ENCODE peak calls at places on chromosome 14, in eight cellular contexts. One of them, this sample, is unnamed.

GRCh38 chr14:51458563-51458955 is 193.2 kb upstream of the FRMD6 start:
- DNase-seq in Panc1: peak; percentile 30
- DNase-seq in fibroblast of lung: peak; percentile 74
- DNase-seq in A549: no peak
- DNase-seq in SJSA1: no peak
- DNase-seq in suprapubic skin: no peak
- DNase-seq in HepG2: no peak
- DNase-seq in upper lobe of right lung: no peak
- DNase-seq in this sample: no peak

GRCh38 chr14:105528859-105529505 is 2.6 kb downstream of the TMEM121 start:
- DNase-seq in Panc1: no peak
- DNase-seq in fibroblast of lung: no peak
- DNase-seq in A549: no peak
- DNase-seq in SJSA1: no peak
- DNase-seq in suprapubic skin: no peak
- DNase-seq in HepG2: no peak
- DNase-seq in upper lobe of right lung: peak; percentile 66
- DNase-seq in this sample: no peak

GRCh38 chr14:39102969-39103957 is at the start of gene SEC23A:
- DNase-seq in Panc1: no peak
- DNase-seq in fibroblast of lung: peak; percentile 88
- DNase-seq in A549: peak; percentile 75
- DNase-seq in SJSA1: peak; percentile 87
- DNase-seq in suprapubic skin: peak; percentile 97
- DNase-seq in HepG2: peak; percentile 99
- DNase-seq in upper lobe of right lung: peak; percentile 96
- DNase-seq in this sample: peak; percentile 85

GRCh38 chr14:54627325-54627717 is 60.4 kb downstream of the SAMD4A start:
- DNase-seq in Panc1: no peak
- DNase-seq in fibroblast of lung: no peak
- DNase-seq in A549: no peak
- DNase-seq in SJSA1: no peak
- DNase-seq in suprapubic skin: no peak
- DNase-seq in HepG2: no peak
- DNase-seq in upper lobe of right lung: no peak
- DNase-seq in this sample: no peak

GRCh38 chr14:105195533-105196227 is 14.6 kb upstream of the NUDT14 start:
- DNase-seq in Panc1: no peak
- DNase-seq in fibroblast of lung: no peak
- DNase-seq in A549: no peak
- DNase-seq in SJSA1: no peak
- DNase-seq in suprapubic skin: no peak
- DNase-seq in HepG2: no peak
- DNase-seq in upper lobe of right lung: no peak
- DNase-seq in this sample: no peak

GRCh38 chr14:23120405-23121251 is 1.6 kb upstream of the CEBPE start:
- DNase-seq in Panc1: peak; percentile 72
- DNase-seq in fibroblast of lung: peak; percentile 85
- DNase-seq in A549: peak; percentile 92
- DNase-seq in SJSA1: peak; percentile 85
- DNase-seq in suprapubic skin: peak; percentile 96
- DNase-seq in HepG2: peak; percentile 93
- DNase-seq in upper lobe of right lung: peak; percentile 93
- DNase-seq in this sample: peak; percentile 88

GRCh38 chr14:54564799-54565235 is 2.1 kb upstream of the SAMD4A start:
- DNase-seq in Panc1: no peak
- DNase-seq in fibroblast of lung: peak; percentile 84
- DNase-seq in A549: no peak
- DNase-seq in SJSA1: no peak
- DNase-seq in suprapubic skin: no peak
- DNase-seq in HepG2: peak; percentile 13
- DNase-seq in upper lobe of right lung: no peak
- DNase-seq in this sample: peak; percentile 22

GRCh38 chr14:49727171-49727570 is 34.3 kb downstream of the KLHDC1 start:
- DNase-seq in Panc1: no peak
- DNase-seq in fibroblast of lung: no peak
- DNase-seq in A549: no peak
- DNase-seq in SJSA1: no peak
- DNase-seq in suprapubic skin: no peak
- DNase-seq in HepG2: peak; percentile 3
- DNase-seq in upper lobe of right lung: no peak
- DNase-seq in this sample: no peak

GRCh38 chr14:24634158-24634557 is at the start of gene GZMB:
- DNase-seq in Panc1: no peak
- DNase-seq in fibroblast of lung: no peak
- DNase-seq in A549: no peak
- DNase-seq in SJSA1: no peak
- DNase-seq in suprapubic skin: no peak
- DNase-seq in HepG2: no peak
- DNase-seq in upper lobe of right lung: no peak
- DNase-seq in this sample: no peak

GRCh38 chr14:97196336-97196735 is 399.2 kb downstream of the VRK1 start:
- DNase-seq in Panc1: no peak
- DNase-seq in fibroblast of lung: no peak
- DNase-seq in A549: no peak
- DNase-seq in SJSA1: no peak
- DNase-seq in suprapubic skin: no peak
- DNase-seq in HepG2: no peak
- DNase-seq in upper lobe of right lung: no peak
- DNase-seq in this sample: no peak

DNA sequence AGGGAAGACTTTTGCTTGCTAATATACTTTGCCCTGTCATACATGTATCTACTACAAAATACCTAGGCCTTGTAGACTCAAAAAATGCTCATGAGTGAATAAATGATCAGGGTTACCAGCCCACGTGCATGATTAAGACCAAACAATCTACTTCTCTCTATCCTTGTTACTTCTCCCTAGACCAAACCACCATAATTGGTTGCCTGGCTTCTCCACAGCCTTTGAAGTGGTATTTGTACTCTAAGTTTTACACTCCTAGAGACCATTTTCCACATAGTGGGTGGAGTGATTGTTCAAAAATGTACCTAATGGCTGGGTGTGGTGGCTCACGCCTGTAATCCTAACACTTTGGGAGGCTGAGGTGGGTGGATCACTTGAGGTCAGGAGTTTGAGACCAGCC is 14.1 kb upstream of the RPS6KL1 start:
- DNase-seq in Panc1: no peak
- DNase-seq in fibroblast of lung: no peak
- DNase-seq in A549: no peak
- DNase-seq in SJSA1: no peak
- DNase-seq in suprapubic skin: no peak
- DNase-seq in HepG2: no peak
- DNase-seq in upper lobe of right lung: no peak
- DNase-seq in this sample: no peak
- H3K4me1 ChIP-seq in Panc1: no peaks in the 10 kb centered on the region
- H3K4me1 ChIP-seq in fibroblast of lung: peaks cover 33% of the 10 kb centered on the region
- H3K4me1 ChIP-seq in A549: peaks cover 12% of the 10 kb centered on the region
- H3K4me1 ChIP-seq in SJSA1: peaks cover 14% of the 10 kb centered on the region
- H3K4me1 ChIP-seq in suprapubic skin: peaks cover 59% of the 10 kb centered on the region
- H3K4me1 ChIP-seq in HepG2: peaks cover 42% of the 10 kb centered on the region
- H3K4me1 ChIP-seq in upper lobe of right lung: peaks cover 58% of the 10 kb centered on the region
- H3K4me1 ChIP-seq in this sample: peaks cover 18% of the 10 kb centered on the region

DNA sequence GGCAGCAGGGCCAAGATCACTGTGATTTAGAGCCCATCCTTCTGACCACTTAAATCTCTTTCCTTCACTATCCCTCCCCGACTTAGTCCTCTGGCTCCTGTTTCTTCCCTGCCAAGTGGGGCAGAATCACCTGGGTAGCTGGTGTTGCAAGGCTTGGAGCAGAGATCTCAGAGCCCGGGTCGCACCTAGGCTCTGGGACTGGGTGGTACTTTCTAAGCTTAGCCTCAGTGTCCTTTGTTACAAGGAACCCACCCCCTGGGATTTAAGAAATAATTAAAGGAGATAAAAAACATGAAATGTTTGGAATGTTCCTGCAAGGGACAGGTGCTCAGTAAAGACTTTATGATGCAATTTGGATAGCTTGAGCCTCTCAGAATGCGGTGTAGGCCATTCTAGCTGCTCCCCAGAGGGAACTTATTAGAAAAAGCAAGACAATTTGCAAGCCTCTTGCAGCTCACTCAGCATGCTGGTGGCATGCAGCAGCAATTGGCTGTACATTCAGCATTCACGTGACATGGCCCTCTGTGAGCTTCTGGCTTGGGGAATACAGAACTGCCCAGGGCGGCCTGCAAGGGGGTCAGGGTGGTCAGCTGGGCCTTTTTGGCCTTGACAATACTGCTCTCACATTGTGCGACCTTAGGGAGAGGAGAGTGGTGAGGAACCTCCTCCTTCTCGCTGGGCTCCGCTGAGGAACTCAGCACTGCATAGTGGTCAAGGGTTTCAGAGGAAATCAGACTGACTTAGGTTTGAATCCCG is 16.8 kb downstream of the C14orf132 start:
- DNase-seq in Panc1: no peak
- DNase-seq in fibroblast of lung: no peak
- DNase-seq in A549: no peak
- DNase-seq in SJSA1: peak; percentile 19
- DNase-seq in suprapubic skin: no peak
- DNase-seq in HepG2: no peak
- DNase-seq in upper lobe of right lung: no peak
- DNase-seq in this sample: no peak
- H3K27ac ChIP-seq in Panc1: no peak overlapping the region
- H3K27ac ChIP-seq in fibroblast of lung: no peak overlapping the region
- H3K27ac ChIP-seq in A549: no peak overlapping the region
- H3K27ac ChIP-seq in SJSA1: no peak overlapping the region
- H3K27ac ChIP-seq in suprapubic skin: no peak overlapping the region
- H3K27ac ChIP-seq in HepG2: no peak overlapping the region
- H3K27ac ChIP-seq in upper lobe of right lung: no peak overlapping the region
- H3K27ac ChIP-seq in this sample: no peak overlapping the region

GRCh38 chr14:99539503-99539902 is 58.3 kb downstream of the CCNK start:
- DNase-seq in Panc1: no peak
- DNase-seq in fibroblast of lung: no peak
- DNase-seq in A549: no peak
- DNase-seq in SJSA1: no peak
- DNase-seq in suprapubic skin: no peak
- DNase-seq in HepG2: no peak
- DNase-seq in upper lobe of right lung: no peak
- DNase-seq in this sample: no peak

GRCh38 chr14:99537399-99537798 is 56.2 kb downstream of the CCNK start:
- DNase-seq in Panc1: no peak
- DNase-seq in fibroblast of lung: peak; percentile 78
- DNase-seq in A549: peak; percentile 74
- DNase-seq in SJSA1: peak; percentile 93
- DNase-seq in suprapubic skin: no peak
- DNase-seq in HepG2: no peak
- DNase-seq in upper lobe of right lung: no peak
- DNase-seq in this sample: no peak

GRCh38 chr14:99540196-99541032 is 59.2 kb downstream of the CCNK start:
- DNase-seq in Panc1: no peak
- DNase-seq in fibroblast of lung: no peak
- DNase-seq in A549: no peak
- DNase-seq in SJSA1: no peak
- DNase-seq in suprapubic skin: no peak
- DNase-seq in HepG2: no peak
- DNase-seq in upper lobe of right lung: no peak
- DNase-seq in this sample: no peak

GRCh38 chr14:99538275-99538674 is 57.1 kb downstream of the CCNK start:
- DNase-seq in Panc1: no peak
- DNase-seq in fibroblast of lung: no peak
- DNase-seq in A549: peak; percentile 38
- DNase-seq in SJSA1: peak; percentile 76
- DNase-seq in suprapubic skin: no peak
- DNase-seq in HepG2: no peak
- DNase-seq in upper lobe of right lung: no peak
- DNase-seq in this sample: no peak

DNA sequence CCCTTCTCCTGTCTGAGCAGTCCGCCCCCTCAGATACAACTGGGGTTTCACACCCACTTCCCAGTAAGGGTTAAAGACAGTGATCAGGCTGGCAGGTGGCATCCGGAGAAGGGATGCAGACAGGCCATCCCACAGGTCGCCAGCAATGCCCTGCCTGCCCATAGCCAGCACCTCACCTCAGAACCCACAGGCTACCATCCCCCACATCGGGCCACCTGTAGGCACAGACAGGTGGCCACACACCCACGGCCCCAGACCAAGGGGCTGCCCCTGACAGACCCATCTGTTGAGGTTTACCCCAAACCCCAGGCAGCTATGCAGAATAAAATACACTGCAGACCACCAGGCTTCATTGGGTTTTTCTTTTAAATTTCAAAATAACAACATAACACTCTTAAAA is 57.5 kb downstream of the CCNK start:
- DNase-seq in Panc1: no peak
- DNase-seq in fibroblast of lung: no peak
- DNase-seq in A549: no peak
- DNase-seq in SJSA1: no peak
- DNase-seq in suprapubic skin: no peak
- DNase-seq in HepG2: no peak
- DNase-seq in upper lobe of right lung: no peak
- DNase-seq in this sample: no peak
- H3K4me1 ChIP-seq in Panc1: peaks cover 77% of the 10 kb centered on the region
- H3K4me1 ChIP-seq in fibroblast of lung: peaks cover 15% of the 10 kb centered on the region
- H3K4me1 ChIP-seq in A549: peaks cover 58% of the 10 kb centered on the region
- H3K4me1 ChIP-seq in SJSA1: peaks cover 56% of the 10 kb centered on the region
- H3K4me1 ChIP-seq in suprapubic skin: peaks cover 5% of the 10 kb centered on the region
- H3K4me1 ChIP-seq in HepG2: peaks cover 51% of the 10 kb centered on the region
- H3K4me1 ChIP-seq in upper lobe of right lung: no peaks in the 10 kb centered on the region
- H3K4me1 ChIP-seq in this sample: no peaks in the 10 kb centered on the region

GRCh38 chr14:85517113-85517688 is 12.7 kb upstream of the FLRT2 start:
- DNase-seq in Panc1: no peak
- DNase-seq in fibroblast of lung: no peak
- DNase-seq in A549: no peak
- DNase-seq in SJSA1: no peak
- DNase-seq in suprapubic skin: no peak
- DNase-seq in HepG2: no peak
- DNase-seq in upper lobe of right lung: no peak
- DNase-seq in this sample: no peak

GRCh38 chr14:85516239-85517112 is 13.5 kb upstream of the FLRT2 start:
- DNase-seq in Panc1: no peak
- DNase-seq in fibroblast of lung: peak; percentile 90
- DNase-seq in A549: no peak
- DNase-seq in SJSA1: no peak
- DNase-seq in suprapubic skin: no peak
- DNase-seq in HepG2: no peak
- DNase-seq in upper lobe of right lung: no peak
- DNase-seq in this sample: no peak

GRCh38 chr14:85523624-85524023 is 6.3 kb upstream of the FLRT2 start:
- DNase-seq in Panc1: no peak
- DNase-seq in fibroblast of lung: no peak
- DNase-seq in A549: no peak
- DNase-seq in SJSA1: no peak
- DNase-seq in suprapubic skin: no peak
- DNase-seq in HepG2: no peak
- DNase-seq in upper lobe of right lung: no peak
- DNase-seq in this sample: no peak

GRCh38 chr14:85514487-85514886 is 15.5 kb upstream of the FLRT2 start:
- DNase-seq in Panc1: no peak
- DNase-seq in fibroblast of lung: no peak
- DNase-seq in A549: no peak
- DNase-seq in SJSA1: no peak
- DNase-seq in suprapubic skin: no peak
- DNase-seq in HepG2: no peak
- DNase-seq in upper lobe of right lung: no peak
- DNase-seq in this sample: no peak

GRCh38 chr14:85519661-85520305 is 10.2 kb upstream of the FLRT2 start:
- DNase-seq in Panc1: no peak
- DNase-seq in fibroblast of lung: no peak
- DNase-seq in A549: no peak
- DNase-seq in SJSA1: no peak
- DNase-seq in suprapubic skin: no peak
- DNase-seq in HepG2: peak; percentile 79
- DNase-seq in upper lobe of right lung: no peak
- DNase-seq in this sample: no peak
- H3K27ac ChIP-seq in Panc1: no peak overlapping the region
- H3K27ac ChIP-seq in fibroblast of lung: no peak overlapping the region
- H3K27ac ChIP-seq in A549: peak overlapping the region; percentile 44
- H3K27ac ChIP-seq in SJSA1: no peak overlapping the region
- H3K27ac ChIP-seq in suprapubic skin: no peak overlapping the region
- H3K27ac ChIP-seq in HepG2: peak overlapping the region; percentile 44
- H3K27ac ChIP-seq in upper lobe of right lung: no peak overlapping the region
- H3K27ac ChIP-seq in this sample: no peak overlapping the region